ENCODE peak calls at places on chromosomes 2 and 18, in six cellular contexts. W is dorsolateral prefrontal cortex, Z is AG20443, Q is HT1080, V is 8988T, P is HCEC 1CT. A is an unnamed sample.

GRCh38 chr2:69538872-69539548 is 101.8 kb upstream of the NFU1 start:
- DNase-seq in P (peak; percentile 39), W (no peak), V (no peak), Z (no peak), Q (peak; percentile 13), A (peak; percentile 31)

GRCh38 chr2:11677146-11678055 is 7.4 kb upstream of the NTSR2 start:
- DNase-seq in V (no peak), Z (no peak), Q (no peak), P (no peak), W (no peak), A (no peak)

GRCh38 chr18:3793545-3793944 is 343.6 kb downstream of the TGIF1 start:
- DNase-seq in Q (peak; percentile 27), Z (no peak), V (no peak), P (peak; percentile 31), W (no peak), A (no peak)

GRCh38 chr2:144217853-144218633 is 301.9 kb downstream of the ZEB2 start:
- DNase-seq in Q (no peak), W (no peak), P (no peak), V (no peak), Z (peak; percentile 21), A (no peak)

GRCh38 chr18:69257861-69258458 is 142.7 kb upstream of the DOK6 start:
- DNase-seq in P (peak; percentile 83), W (no peak), Z (peak; percentile 79), V (no peak), Q (peak; percentile 63), A (no peak)

GRCh38 chr2:71347517-71347916 is 15.9 kb downstream of the ZNF638 start:
- DNase-seq in Q (no peak), W (no peak), Z (peak; percentile 32), P (no peak), V (no peak), A (no peak)

GRCh38 chr2:88880441-88880953 is 189.0 kb downstream of the RPIA start:
- DNase-seq in V (no peak), P (peak; percentile 29), W (no peak), Z (peak; percentile 70), Q (peak; percentile 57), A (peak; percentile 68)

GRCh38 chr2:19818039-19818438 is 83.7 kb downstream of the TTC32 start:
- DNase-seq in Z (no peak), V (no peak), W (no peak), P (no peak), Q (no peak), A (no peak)

GRCh38 chr18:6315556-6316331 is 99.0 kb downstream of the L3MBTL4 start:
- DNase-seq in Z (no peak), Q (no peak), W (no peak), V (no peak), P (no peak), A (no peak)

GRCh38 chr2:29420999-29421856 is 306.0 kb downstream of the CLIP4 start:
- DNase-seq in V (no peak), Q (peak; percentile 48), P (peak; percentile 46), Z (no peak), W (no peak), A (peak; percentile 15)

GRCh38 chr2:58557166-58557565 is 316.0 kb upstream of the FANCL start:
- DNase-seq in Z (no peak), V (no peak), Q (no peak), W (no peak), P (no peak), A (no peak)

GRCh38 chr18:8478166-8478967 is 130.9 kb upstream of the RAB12 start:
- DNase-seq in W (no peak), Q (peak; percentile 18), Z (peak; percentile 90), P (peak; percentile 25), V (peak; percentile 78), A (peak; percentile 46)

GRCh38 chr2:59664946-59665345 is 888.5 kb downstream of the BCL11A start:
- DNase-seq in Q (no peak), Z (no peak), V (no peak), W (no peak), P (no peak), A (peak; percentile 9)

GRCh38 chr2:2574401-2575184 is 243.5 kb upstream of the MYT1L start:
- DNase-seq in Z (no peak), P (no peak), Q (no peak), W (no peak), V (no peak), A (no peak)

GRCh38 chr18:27447530-27447929 is 262.4 kb upstream of the CHST9 start:
- DNase-seq in W (no peak), V (no peak), P (no peak), Q (no peak), Z (no peak), A (no peak)

GRCh38 chr2:70468898-70469297 is 84.7 kb downstream of the TGFA start:
- DNase-seq in V (no peak), Q (no peak), P (no peak), W (no peak), Z (no peak), A (no peak)

GRCh38 chr18:48608581-48608980 is 69.8 kb downstream of the CTIF start:
- DNase-seq in W (no peak), V (no peak), Z (no peak), P (no peak), Q (no peak), A (no peak)

GRCh38 chr2:10828346-10828745 is 15.8 kb upstream of the PDIA6 start:
- DNase-seq in V (no peak), Q (no peak), W (no peak), Z (no peak), P (no peak), A (no peak)

A was measured in Daoy.